ENCODE peak calls at places on chromosomes 13 and 19, in four cellular contexts. Q, U, Z and J are unnamed samples.

GRCh38 chr13:93496985-93497673 is 270.5 kb downstream of the GPC6 start:
- DNase-seq in Q (no peak), U (peak; percentile 77), Z (no peak), J (no peak)

GRCh38 chr19:49845433-49845832 is 5.5 kb upstream of the PTOV1 start:
- DNase-seq in Q (no peak), U (no peak), Z (no peak), J (no peak)

GRCh38 chr13:50081106-50081898 is 66.1 kb downstream of the KCNRG start:
- DNase-seq in Q (no peak), U (peak; percentile 76), Z (peak; percentile 58), J (peak; percentile 48)

GRCh38 chr19:40129425-40129824 is 38.7 kb upstream of the ZNF780A start:
- DNase-seq in Q (no peak), U (no peak), Z (no peak), J (no peak)

GRCh38 chr13:111516712-111517640 is 196.5 kb downstream of the TEX29 start:
- DNase-seq in Q (no peak), U (no peak), Z (no peak), J (no peak)

GRCh38 chr13:112465251-112466131 is 89.3 kb downstream of the SPACA7 start:
- DNase-seq in Q (no peak), U (no peak), Z (no peak), J (no peak)

GRCh38 chr19:50875795-50876422 is 2.7 kb downstream of the KLK2 start:
- DNase-seq in Q (no peak), U (no peak), Z (no peak), J (no peak)

GRCh38 chr19:31693870-31694269 is 344.6 kb upstream of the TSHZ3 start:
- DNase-seq in Q (no peak), U (no peak), Z (no peak), J (no peak)

GRCh38 chr19:532578-533484 is 1.3 kb downstream of the CDC34 start:
- DNase-seq in Q (peak; percentile 54), U (peak; percentile 65), Z (peak; percentile 57), J (no peak)

GRCh38 chr13:34765446-34766180 is 176.5 kb upstream of the NBEA start:
- DNase-seq in Q (no peak), U (no peak), Z (no peak), J (no peak)

GRCh38 chr19:4198467-4199126 is 16.1 kb downstream of the ANKRD24 start:
- DNase-seq in Q (no peak), U (no peak), Z (no peak), J (no peak)

GRCh38 chr13:75445717-75446529 is 36.0 kb downstream of the TBC1D4 start:
- DNase-seq in Q (peak; percentile 5), U (no peak), Z (no peak), J (no peak)

GRCh38 chr13:62747629-62748028 is 1332.0 kb upstream of the PCDH20 start:
- DNase-seq in Q (no peak), U (no peak), Z (no peak), J (no peak)

GRCh38 chr13:99075268-99076191 is 97.7 kb upstream of the DOCK9 start:
- DNase-seq in Q (no peak), U (no peak), Z (peak; percentile 50), J (no peak)

GRCh38 chr13:96809366-96810096 is 184.7 kb downstream of the OXGR1 start:
- DNase-seq in Q (no peak), U (peak; percentile 22), Z (no peak), J (no peak)

GRCh38 chr13:53112522-53112921 is 83.9 kb downstream of the OLFM4 start:
- DNase-seq in Q (no peak), U (peak; percentile 49), Z (peak; percentile 1), J (no peak)

GRCh38 chr19:6476155-6476895 is 5.3 kb downstream of the DENND1C start:
- DNase-seq in Q (peak; percentile 52), U (peak; percentile 100), Z (peak; percentile 93), J (peak; percentile 78)

GRCh38 chr19:58434217-58434616 is 5.7 kb downstream of the ZNF132 start:
- DNase-seq in Q (no peak), U (no peak), Z (no peak), J (no peak)

GRCh38 chr19:38894968-38895367 is 4.5 kb downstream of the SIRT2 start:
- DNase-seq in Q (no peak), U (no peak), Z (no peak), J (no peak)

GRCh38 chr19:21474671-21475181 is 30.7 kb upstream of the ZNF429 start:
- DNase-seq in Q (peak; percentile 32), U (peak; percentile 92), Z (peak; percentile 89), J (peak; percentile 90)

GRCh38 chr13:19781526-19781925 is 1.2 kb downstream of the PSPC1 start:
- DNase-seq in Q (no peak), U (no peak), Z (no peak), J (no peak)

GRCh38 chr13:26897706-26898550 is 137.3 kb upstream of the GPR12 start:
- DNase-seq in Q (no peak), U (no peak), Z (no peak), J (no peak)

GRCh38 chr13:39916330-39916729 is 260.9 kb downstream of the COG6 start:
- DNase-seq in Q (peak; percentile 11), U (no peak), Z (no peak), J (no peak)

GRCh38 chr13:42129033-42129432 is 80.6 kb downstream of the DGKH start:
- DNase-seq in Q (no peak), U (no peak), Z (no peak), J (no peak)

GRCh38 chr19:50570997-50571396 is 2.8 kb upstream of the LRRC4B start:
- DNase-seq in Q (no peak), U (no peak), Z (no peak), J (no peak)

GRCh38 chr19:27776020-27776419 is 1436.9 kb downstream of the UQCRFS1 start:
- DNase-seq in Q (peak; percentile 28), U (no peak), Z (peak; percentile 37), J (no peak)

GRCh38 chr19:57830071-57830602 is at the start of gene ZNF587B:
- DNase-seq in Q (peak; percentile 78), U (peak; percentile 93), Z (peak; percentile 19), J (peak; percentile 78)

GRCh38 chr13:31046711-31047279 is 114.3 kb downstream of the TEX26 start:
- DNase-seq in Q (peak; percentile 23), U (peak; percentile 57), Z (no peak), J (no peak)

GRCh38 chr19:1756705-1757445 is 3.6 kb downstream of the ONECUT3 start:
- DNase-seq in Q (no peak), U (no peak), Z (no peak), J (no peak)

GRCh38 chr19:1407662-1408299 is 395 bp downstream of the DAZAP1 start:
- DNase-seq in Q (no peak), U (peak; percentile 77), Z (no peak), J (peak; percentile 34)

GRCh38 chr19:7900931-7901330 is 2.7 kb upstream of the MAP2K7 start:
- DNase-seq in Q (no peak), U (no peak), Z (no peak), J (no peak)

GRCh38 chr13:35210234-35210633 is 266.3 kb downstream of the MAB21L1 start:
- DNase-seq in Q (no peak), U (no peak), Z (no peak), J (no peak)

GRCh38 chr19:13040232-13040915 is 45.1 kb downstream of the NFIX start:
- DNase-seq in Q (no peak), U (no peak), Z (no peak), J (no peak)

GRCh38 chr13:93534181-93534700 is 307.6 kb downstream of the GPC6 start:
- DNase-seq in Q (no peak), U (no peak), Z (no peak), J (no peak)

GRCh38 chr13:109867766-109868165 is 81.4 kb upstream of the IRS2 start:
- DNase-seq in Q (no peak), U (no peak), Z (no peak), J (no peak)

GRCh38 chr13:109870281-109871017 is 84.1 kb upstream of the IRS2 start:
- DNase-seq in Q (no peak), U (no peak), Z (no peak), J (no peak)

GRCh38 chr13:109868583-109869311 is 82.4 kb upstream of the IRS2 start:
- DNase-seq in Q (no peak), U (no peak), Z (no peak), J (no peak)

GRCh38 chr13:109871018-109871370 is 84.6 kb upstream of the IRS2 start:
- DNase-seq in Q (peak; percentile 23), U (no peak), Z (no peak), J (no peak)

GRCh38 chr13:109869312-109870237 is 83.2 kb upstream of the IRS2 start:
- DNase-seq in Q (peak; percentile 27), U (no peak), Z (no peak), J (no peak)
- TF ChIP-seq CTCF in Q (peak; percentile 38), U (peak; percentile 46), Z (no peak), J (no peak)

DNA sequence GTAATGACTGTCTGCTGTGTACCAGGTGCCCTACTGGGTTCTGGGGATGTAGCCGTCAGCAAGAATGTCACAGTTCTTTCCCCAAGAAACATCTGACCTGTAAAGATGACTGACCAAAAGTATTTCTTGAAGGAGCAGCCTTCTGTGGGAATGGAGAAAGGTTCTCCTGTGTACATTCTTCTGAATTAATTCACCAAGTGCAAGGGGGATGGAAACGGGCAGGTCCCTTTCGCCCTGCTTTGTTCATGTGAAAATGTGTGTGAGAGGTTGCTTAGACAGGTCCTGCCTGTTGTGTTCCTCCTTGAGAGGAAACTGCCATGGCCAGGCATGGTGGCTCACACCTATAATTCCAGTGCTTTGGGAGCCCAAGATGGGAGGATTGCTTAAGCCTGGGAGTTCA is 57.0 kb downstream of the SLC7A9 start:
- DNase-seq in Q (no peak), U (no peak), Z (no peak), J (no peak)
- TF ChIP-seq CTCF in Q (no peak), U (no peak), Z (no peak), J (no peak)

GRCh38 chr19:18912933-18913332 is 6.3 kb downstream of the COPE start:
- DNase-seq in Q (no peak), U (no peak), Z (no peak), J (no peak)

GRCh38 chr19:18919895-18920204 is 335 bp downstream of the DDX49 start:
- DNase-seq in Q (no peak), U (no peak), Z (no peak), J (no peak)

GRCh38 chr19:18913466-18913865 is 5.7 kb downstream of the COPE start:
- DNase-seq in Q (no peak), U (no peak), Z (no peak), J (no peak)

GRCh38 chr19:18919086-18919894 is at the start of the genes COPE and DDX49:
- DNase-seq in Q (peak; percentile 100), U (peak; percentile 99), Z (peak; percentile 100), J (peak; percentile 84)

GRCh38 chr19:18915639-18916038 is 3.5 kb downstream of the COPE start:
- DNase-seq in Q (no peak), U (peak; percentile 43), Z (peak; percentile 41), J (no peak)
- TF ChIP-seq CTCF in Q (peak; percentile 55), U (peak; percentile 20), Z (peak; percentile 66), J (peak; percentile 48)

DNA sequence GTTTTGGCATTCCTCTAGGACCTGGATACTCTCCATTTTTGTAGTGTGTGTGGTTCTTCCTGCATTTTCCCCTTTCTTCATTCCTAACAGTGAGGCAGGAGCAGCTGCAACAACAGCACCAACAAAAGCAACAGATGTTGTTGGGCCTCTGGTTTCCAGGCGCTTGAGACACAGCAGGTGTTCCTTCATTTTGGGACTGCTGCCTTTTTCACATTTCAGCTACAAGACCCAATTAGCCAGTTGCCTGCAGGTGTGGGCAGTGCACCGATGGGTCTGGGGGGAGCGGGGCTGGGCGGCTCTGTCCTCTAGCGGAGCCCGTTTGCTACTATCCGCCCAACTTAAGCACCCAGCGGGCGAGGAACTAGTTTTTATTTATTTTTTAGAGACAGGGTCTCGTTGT is 26.0 kb downstream of the ELF1 start:
- DNase-seq in Q (no peak), U (no peak), Z (peak; percentile 86), J (no peak)
- TF ChIP-seq CTCF in Q (no peak), U (no peak), Z (peak; percentile 6), J (no peak)